ENCODE peak calls at places on chromosomes 12 and 14, in six cellular contexts. One of them, this sample, is unnamed. For H3K36me3, the result is how much of the 10 kb centered on the place peaks cover.

GRCh38 chr12:47561746-47562145 is 144.1 kb downstream of the RPAP3 start:
- DNase-seq in heart left ventricle: no peak
- DNase-seq in hepatocyte: no peak
- DNase-seq in aorta: no peak
- DNase-seq in brain microvascular endothelial cell: no peak
- DNase-seq in sigmoid colon: no peak
- DNase-seq in this sample: no peak

GRCh38 chr12:94498073-94498472 is 38.4 kb upstream of the CEP83 start:
- DNase-seq in heart left ventricle: no peak
- DNase-seq in hepatocyte: peak
- DNase-seq in aorta: no peak
- DNase-seq in brain microvascular endothelial cell: no peak
- DNase-seq in sigmoid colon: no peak
- DNase-seq in this sample: no peak

GRCh38 chr12:3289702-3290101 is 201.3 kb upstream of the PRMT8 start:
- DNase-seq in heart left ventricle: no peak
- DNase-seq in hepatocyte: no peak
- DNase-seq in aorta: no peak
- DNase-seq in brain microvascular endothelial cell: no peak
- DNase-seq in sigmoid colon: no peak
- DNase-seq in this sample: no peak

GRCh38 chr14:35423621-35424020 is 19.1 kb upstream of the NFKBIA start:
- DNase-seq in heart left ventricle: no peak
- DNase-seq in hepatocyte: no peak
- DNase-seq in aorta: no peak
- DNase-seq in brain microvascular endothelial cell: no peak
- DNase-seq in sigmoid colon: no peak
- DNase-seq in this sample: no peak

GRCh38 chr14:80906946-80907345 is 34.6 kb downstream of the CEP128 start:
- DNase-seq in heart left ventricle: no peak
- DNase-seq in hepatocyte: no peak
- DNase-seq in aorta: no peak
- DNase-seq in brain microvascular endothelial cell: no peak
- DNase-seq in sigmoid colon: no peak
- DNase-seq in this sample: no peak

GRCh38 chr12:56188786-56189335 is 422 bp downstream of the SMARCC2 start:
- DNase-seq in heart left ventricle: no peak
- DNase-seq in hepatocyte: peak
- DNase-seq in aorta: no peak
- DNase-seq in brain microvascular endothelial cell: no peak
- DNase-seq in sigmoid colon: peak
- DNase-seq in this sample: peak

GRCh38 chr12:130818381-130819247 is 20.4 kb downstream of the STX2 start:
- DNase-seq in heart left ventricle: peak
- DNase-seq in hepatocyte: peak
- DNase-seq in aorta: peak
- DNase-seq in brain microvascular endothelial cell: no peak
- DNase-seq in sigmoid colon: peak
- DNase-seq in this sample: no peak

GRCh38 chr12:32116897-32117296 is 10.2 kb downstream of the BICD1 start:
- DNase-seq in heart left ventricle: no peak
- DNase-seq in hepatocyte: no peak
- DNase-seq in aorta: no peak
- DNase-seq in brain microvascular endothelial cell: no peak
- DNase-seq in sigmoid colon: no peak
- DNase-seq in this sample: no peak

GRCh38 chr14:58077621-58078020 is 74.4 kb downstream of the ARMH4 start:
- DNase-seq in heart left ventricle: no peak
- DNase-seq in hepatocyte: no peak
- DNase-seq in aorta: no peak
- DNase-seq in brain microvascular endothelial cell: no peak
- DNase-seq in sigmoid colon: no peak
- DNase-seq in this sample: no peak

GRCh38 chr12:104280703-104281458 is 22.7 kb upstream of the EID3 start:
- DNase-seq in heart left ventricle: no peak
- DNase-seq in hepatocyte: peak
- DNase-seq in aorta: no peak
- DNase-seq in brain microvascular endothelial cell: peak
- DNase-seq in sigmoid colon: no peak
- DNase-seq in this sample: no peak

GRCh38 chr12:103879048-103879692 is 38.1 kb upstream of the NT5DC3 start:
- DNase-seq in heart left ventricle: no peak
- DNase-seq in hepatocyte: no peak
- DNase-seq in aorta: no peak
- DNase-seq in brain microvascular endothelial cell: no peak
- DNase-seq in sigmoid colon: no peak
- DNase-seq in this sample: no peak

GRCh38 chr14:74257078-74257987 is 18.1 kb downstream of the VSX2 start:
- DNase-seq in heart left ventricle: peak
- DNase-seq in hepatocyte: peak
- DNase-seq in aorta: peak
- DNase-seq in brain microvascular endothelial cell: no peak
- DNase-seq in sigmoid colon: no peak
- DNase-seq in this sample: peak

GRCh38 chr14:99393059-99393655 is 87.5 kb downstream of the SETD3 start:
- DNase-seq in heart left ventricle: no peak
- DNase-seq in hepatocyte: peak
- DNase-seq in aorta: no peak
- DNase-seq in brain microvascular endothelial cell: no peak
- DNase-seq in sigmoid colon: no peak
- DNase-seq in this sample: peak

GRCh38 chr14:99704037-99704436 is 19.9 kb downstream of the CYP46A1 start:
- DNase-seq in heart left ventricle: no peak
- DNase-seq in hepatocyte: no peak
- DNase-seq in aorta: no peak
- DNase-seq in brain microvascular endothelial cell: no peak
- DNase-seq in sigmoid colon: no peak
- DNase-seq in this sample: no peak

GRCh38 chr14:101104485-101104884 is 201.0 kb upstream of the RTL1 start:
- DNase-seq in heart left ventricle: no peak
- DNase-seq in hepatocyte: no peak
- DNase-seq in aorta: no peak
- DNase-seq in brain microvascular endothelial cell: no peak
- DNase-seq in sigmoid colon: no peak
- DNase-seq in this sample: no peak

GRCh38 chr14:54981698-54982097 is 45.2 kb downstream of the WDHD1 start:
- DNase-seq in heart left ventricle: no peak
- DNase-seq in hepatocyte: no peak
- DNase-seq in aorta: no peak
- DNase-seq in brain microvascular endothelial cell: no peak
- DNase-seq in sigmoid colon: no peak
- DNase-seq in this sample: no peak

GRCh38 chr12:131141483-131141882 is 187.8 kb downstream of the ADGRD1 start:
- DNase-seq in heart left ventricle: peak
- DNase-seq in hepatocyte: no peak
- DNase-seq in aorta: no peak
- DNase-seq in brain microvascular endothelial cell: no peak
- DNase-seq in sigmoid colon: peak
- DNase-seq in this sample: no peak

GRCh38 chr12:110577717-110578521 is 5.2 kb downstream of the PPTC7 start:
- DNase-seq in heart left ventricle: no peak
- DNase-seq in hepatocyte: peak
- DNase-seq in aorta: no peak
- DNase-seq in brain microvascular endothelial cell: peak
- DNase-seq in sigmoid colon: no peak
- DNase-seq in this sample: no peak

GRCh38 chr14:35534884-35535793 is 1.2 kb downstream of the INSM2 start:
- DNase-seq in heart left ventricle: peak
- DNase-seq in hepatocyte: peak
- DNase-seq in aorta: peak
- DNase-seq in brain microvascular endothelial cell: peak
- DNase-seq in sigmoid colon: peak
- DNase-seq in this sample: peak

GRCh38 chr14:90574640-90575131 is 177.9 kb downstream of the CALM1 start:
- DNase-seq in heart left ventricle: peak
- DNase-seq in hepatocyte: no peak
- DNase-seq in aorta: peak
- DNase-seq in brain microvascular endothelial cell: no peak
- DNase-seq in sigmoid colon: no peak
- DNase-seq in this sample: no peak

GRCh38 chr12:116880213-116880816 is 926 bp downstream of the HRK start:
- DNase-seq in heart left ventricle: no peak
- DNase-seq in hepatocyte: no peak
- DNase-seq in aorta: no peak
- DNase-seq in brain microvascular endothelial cell: no peak
- DNase-seq in sigmoid colon: no peak
- DNase-seq in this sample: no peak

GRCh38 chr12:116880817-116881324 is 370 bp downstream of the HRK start:
- DNase-seq in heart left ventricle: peak
- DNase-seq in hepatocyte: peak
- DNase-seq in aorta: no peak
- DNase-seq in brain microvascular endothelial cell: no peak
- DNase-seq in sigmoid colon: no peak
- DNase-seq in this sample: peak

GRCh38 chr12:116879509-116880212 is 1.6 kb downstream of the HRK start:
- DNase-seq in heart left ventricle: no peak
- DNase-seq in hepatocyte: no peak
- DNase-seq in aorta: no peak
- DNase-seq in brain microvascular endothelial cell: no peak
- DNase-seq in sigmoid colon: no peak
- DNase-seq in this sample: peak

GRCh38 chr12:116876151-116876869 is 4.9 kb downstream of the HRK start:
- DNase-seq in heart left ventricle: no peak
- DNase-seq in hepatocyte: no peak
- DNase-seq in aorta: no peak
- DNase-seq in brain microvascular endothelial cell: no peak
- DNase-seq in sigmoid colon: no peak
- DNase-seq in this sample: peak

DNA sequence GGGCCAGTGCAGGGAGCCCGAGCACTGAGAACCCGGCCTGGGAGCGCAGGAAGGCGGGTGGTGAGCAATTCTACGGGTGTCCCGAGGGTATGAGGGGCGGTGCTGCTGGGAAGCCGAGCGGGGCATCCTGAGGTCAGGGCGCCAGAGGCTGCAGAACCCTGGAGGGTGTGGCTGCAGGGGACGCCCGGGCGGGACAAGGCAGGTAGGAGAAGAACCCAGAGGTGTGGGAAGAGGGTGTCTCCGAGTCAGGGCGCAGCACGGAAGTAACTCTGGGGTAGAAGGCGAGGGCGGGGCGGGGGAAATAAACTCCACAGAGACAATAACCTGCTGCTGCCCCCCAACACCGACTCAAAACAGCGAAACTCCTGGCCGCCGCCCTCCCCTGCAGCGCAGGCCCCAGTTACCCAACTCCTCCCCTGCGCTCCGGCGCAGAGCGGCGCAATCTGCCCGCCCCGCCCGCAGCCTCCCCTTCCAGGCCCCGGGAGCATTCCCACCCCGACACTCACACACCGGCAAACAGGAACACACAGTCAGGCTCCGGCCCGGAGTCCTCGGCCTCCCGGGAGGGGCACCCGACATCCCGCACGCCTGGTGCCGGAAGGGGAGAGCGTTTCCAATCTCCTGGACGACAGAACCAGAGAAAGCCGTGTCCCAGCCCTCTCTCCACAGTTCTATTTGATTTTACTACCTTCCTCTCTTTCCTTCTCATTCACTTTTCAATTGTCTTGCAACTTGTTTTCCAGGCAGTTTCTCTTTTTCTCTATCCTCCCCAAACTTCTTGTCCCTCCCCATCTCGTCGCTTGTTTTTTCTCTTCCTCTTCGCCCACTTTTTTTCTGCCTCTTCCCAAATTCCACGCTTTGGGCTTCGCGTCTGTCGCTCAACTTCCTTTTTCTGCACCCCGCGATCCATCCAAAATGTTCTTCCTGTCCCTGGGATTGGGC is 2.4 kb downstream of the HRK start:
- DNase-seq in heart left ventricle: no peak
- DNase-seq in hepatocyte: no peak
- DNase-seq in aorta: no peak
- DNase-seq in brain microvascular endothelial cell: no peak
- DNase-seq in sigmoid colon: no peak
- DNase-seq in this sample: peak
- H3K4me3 ChIP-seq in heart left ventricle: peak
- H3K4me3 ChIP-seq in hepatocyte: peak
- H3K4me3 ChIP-seq in aorta: no peak
- H3K4me3 ChIP-seq in brain microvascular endothelial cell: peak
- H3K4me3 ChIP-seq in sigmoid colon: no peak
- H3K4me3 ChIP-seq in this sample: peak

GRCh38 chr12:85445060-85445938 is 165.3 kb downstream of the ALX1 start:
- DNase-seq in heart left ventricle: no peak
- DNase-seq in hepatocyte: peak
- DNase-seq in aorta: no peak
- DNase-seq in brain microvascular endothelial cell: no peak
- DNase-seq in sigmoid colon: no peak
- DNase-seq in this sample: no peak

GRCh38 chr12:85448031-85448430 is 168.0 kb downstream of the ALX1 start:
- DNase-seq in heart left ventricle: no peak
- DNase-seq in hepatocyte: no peak
- DNase-seq in aorta: no peak
- DNase-seq in brain microvascular endothelial cell: no peak
- DNase-seq in sigmoid colon: no peak
- DNase-seq in this sample: no peak

GRCh38 chr12:85448548-85449139 is 168.6 kb downstream of the ALX1 start:
- DNase-seq in heart left ventricle: no peak
- DNase-seq in hepatocyte: peak
- DNase-seq in aorta: no peak
- DNase-seq in brain microvascular endothelial cell: no peak
- DNase-seq in sigmoid colon: no peak
- DNase-seq in this sample: no peak
- H3K36me3 ChIP-seq in heart left ventricle: under half
- H3K36me3 ChIP-seq in hepatocyte: under half
- H3K36me3 ChIP-seq in aorta: under half
- H3K36me3 ChIP-seq in brain microvascular endothelial cell: under half
- H3K36me3 ChIP-seq in sigmoid colon: under half
- H3K36me3 ChIP-seq in this sample: under half

GRCh38 chr12:114269153-114269552 is 136.8 kb downstream of the TBX5 start:
- DNase-seq in heart left ventricle: no peak
- DNase-seq in hepatocyte: no peak
- DNase-seq in aorta: no peak
- DNase-seq in brain microvascular endothelial cell: no peak
- DNase-seq in sigmoid colon: no peak
- DNase-seq in this sample: no peak

GRCh38 chr12:114263031-114263825 is 142.7 kb downstream of the TBX5 start:
- DNase-seq in heart left ventricle: no peak
- DNase-seq in hepatocyte: no peak
- DNase-seq in aorta: no peak
- DNase-seq in brain microvascular endothelial cell: no peak
- DNase-seq in sigmoid colon: no peak
- DNase-seq in this sample: no peak

GRCh38 chr12:114265036-114265435 is 140.9 kb downstream of the TBX5 start:
- DNase-seq in heart left ventricle: peak
- DNase-seq in hepatocyte: no peak
- DNase-seq in aorta: no peak
- DNase-seq in brain microvascular endothelial cell: no peak
- DNase-seq in sigmoid colon: no peak
- DNase-seq in this sample: no peak
- H3K4me3 ChIP-seq in heart left ventricle: no peak
- H3K4me3 ChIP-seq in hepatocyte: no peak
- H3K4me3 ChIP-seq in aorta: no peak
- H3K4me3 ChIP-seq in brain microvascular endothelial cell: no peak
- H3K4me3 ChIP-seq in sigmoid colon: no peak
- H3K4me3 ChIP-seq in this sample: no peak

GRCh38 chr14:73207615-73208014 is 29.7 kb upstream of the PAPLN start:
- DNase-seq in heart left ventricle: no peak
- DNase-seq in hepatocyte: no peak
- DNase-seq in aorta: no peak
- DNase-seq in brain microvascular endothelial cell: no peak
- DNase-seq in sigmoid colon: no peak
- DNase-seq in this sample: no peak
- H3K36me3 ChIP-seq in heart left ventricle: under half
- H3K36me3 ChIP-seq in hepatocyte: under half
- H3K36me3 ChIP-seq in aorta: under half
- H3K36me3 ChIP-seq in brain microvascular endothelial cell: under half
- H3K36me3 ChIP-seq in sigmoid colon: half or more
- H3K36me3 ChIP-seq in this sample: under half